ENCODE peak calls at places on chromosomes 6 and 20, in eight cellular contexts. O is body of pancreas, X is HEK293T, B is IMR-90, R is mesendoderm, K is hippocampal formation, Q is NCI-H345, T is HTR-8/SVneo. S is an unnamed sample.

GRCh38 chr6:24935323-24935722 is 437 bp downstream of the RIPOR2 start:
- DNase-seq in O (no peak), X (no peak), B (peak; percentile 50), R (peak; percentile 61), K (no peak), Q (no peak), T (no peak), S (no peak)

GRCh38 chr20:56689318-56689717 is 60.2 kb downstream of the TFAP2C start:
- DNase-seq in O (peak; percentile 6), X (no peak), B (no peak), R (peak; percentile 58), K (no peak), Q (no peak), T (peak; percentile 82), S (no peak)

GRCh38 chr6:168554472-168554871 is 113.5 kb downstream of the SMOC2 start:
- DNase-seq in O (no peak), X (no peak), B (no peak), R (no peak), K (no peak), Q (no peak), T (no peak), S (no peak)

GRCh38 chr6:158910484-158911075 is 89.4 kb downstream of the RSPH3 start:
- DNase-seq in O (peak; percentile 16), X (no peak), B (no peak), R (peak; percentile 85), K (no peak), Q (no peak), T (no peak), S (peak; percentile 76)

GRCh38 chr6:108002365-108003221 is 44.6 kb upstream of the SEC63 start:
- DNase-seq in O (peak; percentile 75), X (peak; percentile 19), B (peak; percentile 6), R (peak; percentile 77), K (peak; percentile 75), Q (no peak), T (peak; percentile 22), S (peak; percentile 66)

GRCh38 chr20:62428008-62428384 is 657 bp upstream of the RBBP8NL start:
- DNase-seq in O (no peak), X (no peak), B (no peak), R (no peak), K (no peak), Q (no peak), T (no peak), S (no peak)

GRCh38 chr6:49038294-49038693 is 424.8 kb downstream of the MMUT start:
- DNase-seq in O (no peak), X (no peak), B (no peak), R (no peak), K (no peak), Q (no peak), T (no peak), S (no peak)

GRCh38 chr20:40251284-40251932 is 437.6 kb downstream of the MAFB start:
- DNase-seq in O (peak; percentile 14), X (peak; percentile 45), B (peak; percentile 15), R (peak; percentile 76), K (no peak), Q (no peak), T (peak; percentile 11), S (peak; percentile 24)

GRCh38 chr6:35318200-35318844 is 20.7 kb downstream of the DEF6 start:
- DNase-seq in O (peak; percentile 84), X (peak; percentile 96), B (peak; percentile 72), R (peak; percentile 96), K (peak; percentile 73), Q (peak; percentile 89), T (peak; percentile 92), S (peak; percentile 98)

GRCh38 chr6:36676142-36677058 is 2.1 kb upstream of the CDKN1A start:
- DNase-seq in O (no peak), X (no peak), B (peak; percentile 66), R (peak; percentile 45), K (no peak), Q (peak; percentile 60), T (no peak), S (no peak)

S was measured in Calu3.